ENCODE peak calls at places on chromosomes 1 and 21, in nine cellular contexts. D is fibroblast of pulmonary artery, O is mammary epithelial cell, W is right atrium auricular region, Y is left lung, L is WTC11, H is neural crest cell, P is spleen, N is lower leg skin. M is an unnamed sample.
A peak's percentile ranks its signal among the peaks of the same experiment; 100 is the strongest.

GRCh38 chr1:27402349-27402754 is 9.9 kb downstream of the GPR3 start:
- DNase-seq in W (peak; percentile 88), Y (peak; percentile 88), P (peak; percentile 91), L (peak; percentile 69), O (peak; percentile 54), H (no peak), N (peak; percentile 95), D (peak; percentile 75), M (no peak)

GRCh38 chr1:247360116-247360898 is 28.6 kb upstream of the ZNF496 start:
- DNase-seq in N (no peak), O (no peak), P (peak; percentile 7), D (no peak), Y (no peak), L (no peak), H (no peak), W (peak; percentile 61), M (no peak)

GRCh38 chr21:46550511-46550941 is 54.4 kb downstream of the S100B start:
- DNase-seq in D (no peak), L (no peak), W (peak; percentile 38), H (no peak), Y (no peak), N (no peak), P (no peak), O (no peak), M (no peak)

GRCh38 chr1:156805766-156806511 is 10.7 kb downstream of the SH2D2A start:
- DNase-seq in D (peak; percentile 56), H (no peak), N (peak; percentile 83), L (no peak), O (peak; percentile 27), P (no peak), W (no peak), Y (no peak), M (no peak)

GRCh38 chr1:51058863-51059262 is 43.2 kb upstream of the C1orf185 start:
- DNase-seq in P (no peak), W (no peak), L (peak; percentile 30), O (peak; percentile 10), H (no peak), Y (no peak), N (no peak), D (peak; percentile 39), M (no peak)

GRCh38 chr1:11730429-11730861 is 5.5 kb upstream of the AGTRAP start:
- DNase-seq in O (no peak), D (peak; percentile 70), W (no peak), N (no peak), L (no peak), P (no peak), Y (no peak), H (no peak), M (no peak)

GRCh38 chr1:30782361-30783243 is 25.0 kb upstream of the LAPTM5 start:
- DNase-seq in D (peak; percentile 63), L (peak; percentile 82), P (peak; percentile 93), N (peak; percentile 95), W (no peak), O (peak; percentile 27), H (peak; percentile 80), Y (peak; percentile 92), M (peak; percentile 94)

GRCh38 chr1:166166701-166167394 is at the start of gene FAM78B:
- DNase-seq in D (peak; percentile 56), H (peak; percentile 36), P (peak; percentile 86), L (peak; percentile 58), Y (peak; percentile 80), W (peak; percentile 74), O (peak; percentile 67), N (peak; percentile 93), M (peak; percentile 89)

GRCh38 chr1:16143566-16144324 is 12.1 kb downstream of the EPHA2 start:
- DNase-seq in D (no peak), W (no peak), Y (peak; percentile 87), N (no peak), O (peak; percentile 54), L (no peak), H (no peak), P (no peak), M (no peak)

GRCh38 chr1:5947978-5948680 is 44.1 kb downstream of the NPHP4 start:
- DNase-seq in W (no peak), P (no peak), D (no peak), N (peak; percentile 67), H (no peak), Y (no peak), L (no peak), O (no peak), M (no peak)

GRCh38 chr1:160576430-160576829 is 2.9 kb downstream of the CD84 start:
- DNase-seq in N (no peak), L (no peak), D (no peak), Y (no peak), W (no peak), O (no peak), P (no peak), H (no peak), M (no peak)

GRCh38 chr1:117501275-117501674 is 104.6 kb upstream of the TENT5C start:
- DNase-seq in H (no peak), N (no peak), P (no peak), Y (no peak), D (peak; percentile 33), L (no peak), O (no peak), W (no peak), M (no peak)

GRCh38 chr21:35921471-35921870 is 138.9 kb downstream of the SETD4 start:
- DNase-seq in Y (no peak), D (no peak), H (no peak), L (no peak), N (no peak), P (no peak), O (no peak), W (no peak), M (no peak)

GRCh38 chr1:212797681-212798080 is 6.0 kb downstream of the TATDN3 start:
- DNase-seq in Y (no peak), P (no peak), N (no peak), H (no peak), W (no peak), O (peak; percentile 8), L (no peak), D (no peak), M (no peak)

GRCh38 chr21:38487906-38488639 is 10.2 kb downstream of the ERG start:
- DNase-seq in L (no peak), N (no peak), D (no peak), P (no peak), H (no peak), W (no peak), Y (no peak), O (no peak), M (no peak)
- TF ChIP-seq CTCF in L (no peak), N (no peak), D (no peak), P (no peak), H (no peak), W (no peak), Y (no peak), O (no peak), M (no peak)

GRCh38 chr1:181588631-181589030 is 105.3 kb downstream of the CACNA1E start:
- DNase-seq in O (peak; percentile 68), P (no peak), W (no peak), D (no peak), Y (no peak), H (no peak), N (no peak), L (no peak), M (no peak)

GRCh38 chr1:181587870-181588438 is 104.6 kb downstream of the CACNA1E start:
- DNase-seq in D (no peak), N (no peak), O (no peak), Y (no peak), W (no peak), H (no peak), L (peak; percentile 40), P (no peak), M (no peak)

DNA sequence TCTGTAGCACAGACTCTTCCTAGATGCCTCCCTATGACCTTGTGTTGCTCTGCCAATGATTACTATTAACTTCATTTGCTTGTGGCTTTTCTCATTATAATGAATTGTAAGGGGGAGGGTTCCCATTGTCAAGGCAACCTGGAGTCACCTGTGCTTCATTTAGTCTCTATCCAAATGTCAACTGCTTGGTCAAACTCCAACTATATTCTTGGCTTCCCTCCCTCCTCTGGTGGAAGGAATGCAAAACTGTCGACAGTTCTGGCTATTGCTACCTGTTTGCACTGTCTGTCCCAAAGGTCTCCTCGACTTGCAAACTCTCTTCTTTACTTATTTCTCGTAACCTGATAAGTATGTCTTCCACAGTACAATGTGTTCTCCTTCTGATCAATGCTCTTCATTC is 100.3 kb downstream of the CACNA1E start:
- DNase-seq in P (no peak), H (no peak), Y (no peak), W (no peak), O (no peak), D (no peak), L (peak; percentile 46), N (no peak), M (no peak)
- TF ChIP-seq CTCF in P (no peak), H (peak; percentile 53), Y (no peak), W (no peak), O (peak; percentile 29), D (no peak), L (peak; percentile 57), N (no peak), M (peak; percentile 4)

GRCh38 chr1:42177551-42177981 is 13.0 kb upstream of the GUCA2A start:
- DNase-seq in O (peak; percentile 65), H (no peak), L (no peak), N (no peak), P (no peak), D (peak; percentile 84), W (no peak), Y (peak; percentile 75), M (no peak)

GRCh38 chr1:42179275-42179674 is 14.7 kb upstream of the GUCA2A start:
- DNase-seq in W (no peak), N (no peak), Y (no peak), L (no peak), P (no peak), D (peak; percentile 77), H (no peak), O (no peak), M (no peak)

GRCh38 chr1:42179900-42180329 is 15.4 kb upstream of the GUCA2A start:
- DNase-seq in D (no peak), W (no peak), Y (no peak), O (no peak), L (no peak), P (no peak), H (no peak), N (no peak), M (no peak)

GRCh38 chr1:42176902-42177519 is 12.5 kb upstream of the GUCA2A start:
- DNase-seq in D (peak; percentile 65), Y (no peak), L (peak; percentile 58), W (no peak), N (no peak), O (peak; percentile 39), P (no peak), H (no peak), M (no peak)

DNA sequence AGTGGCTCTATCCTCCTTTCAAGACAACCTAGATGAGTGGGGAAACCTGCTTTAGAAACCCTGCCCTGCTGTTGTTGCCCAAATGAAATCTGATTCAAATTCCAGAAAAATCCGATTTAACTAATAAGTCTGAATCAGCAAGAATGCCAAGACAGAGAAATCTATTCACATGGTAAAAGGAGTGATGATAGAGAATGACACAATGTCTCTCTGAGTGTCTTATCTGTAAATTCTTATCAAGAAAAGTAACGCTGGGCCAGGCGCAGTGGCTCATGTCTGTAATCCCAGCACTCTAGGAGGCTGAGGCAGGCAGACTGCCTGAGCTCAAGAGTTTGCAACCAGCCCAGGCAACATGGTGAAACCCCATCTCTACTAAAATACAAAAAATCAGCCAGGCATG is 13.7 kb upstream of the GUCA2A start:
- DNase-seq in D (peak; percentile 29), O (no peak), N (no peak), H (no peak), W (no peak), P (no peak), Y (no peak), L (no peak), M (no peak)
- TF ChIP-seq CTCF in D (no peak), O (no peak), N (no peak), H (no peak), W (no peak), P (no peak), Y (no peak), L (no peak), M (no peak)

GRCh38 chr21:43889055-43889454 is 24.0 kb downstream of the AGPAT3 start:
- DNase-seq in O (no peak), P (no peak), L (no peak), W (no peak), N (no peak), Y (no peak), H (no peak), D (no peak), M (no peak)
- TF ChIP-seq CTCF in O (no peak), P (no peak), L (no peak), W (no peak), N (no peak), Y (no peak), H (no peak), D (no peak), M (no peak)